ENCODE peak calls at places on chromosomes 2 and 18, in nine cellular contexts. W, Z, T, P, O, H, V, Y and L are unnamed samples.
A peak's percentile ranks its signal among the peaks of the same experiment; 100 is the strongest.

GRCh38 chr2:40369619-40370397 is 82.1 kb downstream of the SLC8A1 start:
- DNase-seq in W (peak; percentile 17), Z (no peak), T (no peak), P (no peak), O (no peak), H (peak; percentile 67), V (no peak), Y (no peak), L (no peak)

GRCh38 chr2:38074047-38074774 is 1.7 kb downstream of the CYP1B1 start:
- DNase-seq in W (no peak), Z (no peak), T (no peak), P (no peak), O (peak; percentile 70), H (peak; percentile 57), V (no peak), Y (no peak), L (no peak)

GRCh38 chr2:101396352-101396717 is 9.0 kb upstream of the CREG2 start:
- DNase-seq in W (peak; percentile 91), Z (no peak), T (peak; percentile 81), P (peak; percentile 80), O (no peak), H (peak; percentile 88), V (no peak), Y (no peak), L (no peak)

GRCh38 chr2:234404957-234405356 is 91.9 kb downstream of the ARL4C start:
- DNase-seq in W (no peak), Z (no peak), T (no peak), P (no peak), O (no peak), H (no peak), V (no peak), Y (no peak), L (no peak)

GRCh38 chr2:191333911-191334357 is 88.7 kb downstream of the MYO1B start:
- DNase-seq in W (no peak), Z (no peak), T (no peak), P (peak; percentile 92), O (no peak), H (peak; percentile 88), V (no peak), Y (no peak), L (no peak)

GRCh38 chr18:62637807-62638687 is 77.3 kb upstream of the PHLPP1 start:
- DNase-seq in W (peak; percentile 39), Z (peak; percentile 41), T (peak; percentile 39), P (no peak), O (no peak), H (peak; percentile 33), V (no peak), Y (peak; percentile 28), L (no peak)

GRCh38 chr18:7414459-7414858 is 152.7 kb upstream of the PTPRM start:
- DNase-seq in W (no peak), Z (no peak), T (no peak), P (no peak), O (no peak), H (peak; percentile 49), V (no peak), Y (no peak), L (no peak)

GRCh38 chr2:119122663-119123062 is 35.9 kb downstream of the C1QL2 start:
- DNase-seq in W (no peak), Z (no peak), T (no peak), P (no peak), O (no peak), H (no peak), V (no peak), Y (no peak), L (no peak)

GRCh38 chr18:59900222-59901128 is 679 bp downstream of the PMAIP1 start:
- DNase-seq in W (peak; percentile 83), Z (peak; percentile 76), T (peak; percentile 84), P (no peak), O (peak; percentile 81), H (peak; percentile 92), V (no peak), Y (peak; percentile 64), L (no peak)

GRCh38 chr2:29522951-29523669 is 398.3 kb downstream of the ALK start:
- DNase-seq in W (peak; percentile 48), Z (no peak), T (no peak), P (no peak), O (no peak), H (peak; percentile 89), V (no peak), Y (no peak), L (no peak)

GRCh38 chr18:48131042-48131441 is 200.6 kb upstream of the SMAD2 start:
- DNase-seq in W (no peak), Z (no peak), T (no peak), P (no peak), O (no peak), H (no peak), V (no peak), Y (no peak), L (no peak)

GRCh38 chr2:8992643-8993042 is 10.8 kb downstream of the MBOAT2 start:
- DNase-seq in W (peak; percentile 44), Z (no peak), T (no peak), P (no peak), O (no peak), H (no peak), V (no peak), Y (no peak), L (no peak)

GRCh38 chr2:71326968-71327367 is 4.6 kb upstream of the ZNF638 start:
- DNase-seq in W (no peak), Z (no peak), T (no peak), P (no peak), O (no peak), H (no peak), V (no peak), Y (no peak), L (no peak)

GRCh38 chr18:68467966-68468365 is 246.9 kb downstream of the TMX3 start:
- DNase-seq in W (no peak), Z (no peak), T (no peak), P (no peak), O (no peak), H (no peak), V (no peak), Y (no peak), L (no peak)

GRCh38 chr2:9702604-9703084 is 71.8 kb upstream of the YWHAQ start:
- DNase-seq in W (no peak), Z (no peak), T (no peak), P (no peak), O (no peak), H (no peak), V (no peak), Y (no peak), L (no peak)